ENCODE peak calls at places on chromosomes 2 and 18, in seven cellular contexts. One of them, this sample, is unnamed.
A peak's percentile ranks its signal among the peaks of the same experiment; 100 is the strongest.

GRCh38 chr2:239684271-239684670 is 283.5 kb upstream of the HDAC4 start:
- DNase-seq in CD4-positive, alpha-beta memory T cell: no peak
- DNase-seq in upper lobe of right lung: no peak
- DNase-seq in fibroblast of lung: no peak
- DNase-seq in right cardiac atrium: no peak
- DNase-seq in neural progenitor cell: no peak
- DNase-seq in adipocyte: no peak
- DNase-seq in this sample: no peak

GRCh38 chr18:49563701-49564100 is 1.8 kb downstream of the LIPG start:
- DNase-seq in CD4-positive, alpha-beta memory T cell: no peak
- DNase-seq in upper lobe of right lung: no peak
- DNase-seq in fibroblast of lung: no peak
- DNase-seq in right cardiac atrium: no peak
- DNase-seq in neural progenitor cell: no peak
- DNase-seq in adipocyte: no peak
- DNase-seq in this sample: no peak

GRCh38 chr2:69781321-69782248 is 39.7 kb downstream of the ANXA4 start:
- DNase-seq in CD4-positive, alpha-beta memory T cell: no peak
- DNase-seq in upper lobe of right lung: no peak
- DNase-seq in fibroblast of lung: no peak
- DNase-seq in right cardiac atrium: no peak
- DNase-seq in neural progenitor cell: no peak
- DNase-seq in adipocyte: no peak
- DNase-seq in this sample: peak; percentile 78

GRCh38 chr18:79903071-79903635 is 48.3 kb downstream of the SLC66A2 start:
- DNase-seq in CD4-positive, alpha-beta memory T cell: no peak
- DNase-seq in upper lobe of right lung: peak; percentile 61
- DNase-seq in fibroblast of lung: no peak
- DNase-seq in right cardiac atrium: peak; percentile 11
- DNase-seq in neural progenitor cell: no peak
- DNase-seq in adipocyte: no peak
- DNase-seq in this sample: no peak

GRCh38 chr2:222310747-222311320 is 12.0 kb upstream of the PAX3 start:
- DNase-seq in CD4-positive, alpha-beta memory T cell: no peak
- DNase-seq in upper lobe of right lung: no peak
- DNase-seq in fibroblast of lung: no peak
- DNase-seq in right cardiac atrium: no peak
- DNase-seq in neural progenitor cell: no peak
- DNase-seq in adipocyte: no peak
- DNase-seq in this sample: no peak

GRCh38 chr18:9531791-9532410 is 56.6 kb downstream of the RALBP1 start:
- DNase-seq in CD4-positive, alpha-beta memory T cell: no peak
- DNase-seq in upper lobe of right lung: no peak
- DNase-seq in fibroblast of lung: no peak
- DNase-seq in right cardiac atrium: no peak
- DNase-seq in neural progenitor cell: no peak
- DNase-seq in adipocyte: no peak
- DNase-seq in this sample: no peak

GRCh38 chr18:7206231-7206630 is 24.7 kb upstream of the LRRC30 start:
- DNase-seq in CD4-positive, alpha-beta memory T cell: no peak
- DNase-seq in upper lobe of right lung: no peak
- DNase-seq in fibroblast of lung: no peak
- DNase-seq in right cardiac atrium: no peak
- DNase-seq in neural progenitor cell: no peak
- DNase-seq in adipocyte: no peak
- DNase-seq in this sample: no peak

GRCh38 chr2:191656389-191656788 is 21.5 kb upstream of the NABP1 start:
- DNase-seq in CD4-positive, alpha-beta memory T cell: no peak
- DNase-seq in upper lobe of right lung: no peak
- DNase-seq in fibroblast of lung: peak; percentile 93
- DNase-seq in right cardiac atrium: no peak
- DNase-seq in neural progenitor cell: no peak
- DNase-seq in adipocyte: peak; percentile 92
- DNase-seq in this sample: peak; percentile 35

GRCh38 chr18:56593906-56594305 is 44.5 kb downstream of the TXNL1 start:
- DNase-seq in CD4-positive, alpha-beta memory T cell: no peak
- DNase-seq in upper lobe of right lung: no peak
- DNase-seq in fibroblast of lung: peak; percentile 14
- DNase-seq in right cardiac atrium: no peak
- DNase-seq in neural progenitor cell: no peak
- DNase-seq in adipocyte: no peak
- DNase-seq in this sample: no peak

GRCh38 chr2:88493481-88493880 is 41.0 kb upstream of the FOXI3 start:
- DNase-seq in CD4-positive, alpha-beta memory T cell: no peak
- DNase-seq in upper lobe of right lung: no peak
- DNase-seq in fibroblast of lung: no peak
- DNase-seq in right cardiac atrium: no peak
- DNase-seq in neural progenitor cell: no peak
- DNase-seq in adipocyte: no peak
- DNase-seq in this sample: no peak

GRCh38 chr2:72036173-72036545 is 111.5 kb downstream of the CYP26B1 start:
- DNase-seq in CD4-positive, alpha-beta memory T cell: no peak
- DNase-seq in upper lobe of right lung: no peak
- DNase-seq in fibroblast of lung: no peak
- DNase-seq in right cardiac atrium: no peak
- DNase-seq in neural progenitor cell: no peak
- DNase-seq in adipocyte: no peak
- DNase-seq in this sample: no peak

GRCh38 chr2:186551323-186552050 is 38.4 kb upstream of the ITGAV start:
- DNase-seq in CD4-positive, alpha-beta memory T cell: no peak
- DNase-seq in upper lobe of right lung: no peak
- DNase-seq in fibroblast of lung: no peak
- DNase-seq in right cardiac atrium: no peak
- DNase-seq in neural progenitor cell: no peak
- DNase-seq in adipocyte: peak; percentile 57
- DNase-seq in this sample: no peak

GRCh38 chr2:136118819-136119716 is 1.1 kb upstream of the CXCR4 start:
- DNase-seq in CD4-positive, alpha-beta memory T cell: peak; percentile 93
- DNase-seq in upper lobe of right lung: peak; percentile 87
- DNase-seq in fibroblast of lung: no peak
- DNase-seq in right cardiac atrium: peak; percentile 37
- DNase-seq in neural progenitor cell: peak; percentile 66
- DNase-seq in adipocyte: peak; percentile 4
- DNase-seq in this sample: no peak

GRCh38 chr2:133581027-133581760 is 12.9 kb upstream of the NCKAP5 start:
- DNase-seq in CD4-positive, alpha-beta memory T cell: no peak
- DNase-seq in upper lobe of right lung: no peak
- DNase-seq in fibroblast of lung: peak; percentile 55
- DNase-seq in right cardiac atrium: no peak
- DNase-seq in neural progenitor cell: no peak
- DNase-seq in adipocyte: peak; percentile 26
- DNase-seq in this sample: peak; percentile 26

GRCh38 chr2:215787565-215788178 is 225.7 kb downstream of the MREG start:
- DNase-seq in CD4-positive, alpha-beta memory T cell: no peak
- DNase-seq in upper lobe of right lung: no peak
- DNase-seq in fibroblast of lung: no peak
- DNase-seq in right cardiac atrium: no peak
- DNase-seq in neural progenitor cell: no peak
- DNase-seq in adipocyte: no peak
- DNase-seq in this sample: no peak

GRCh38 chr2:120594856-120595685 is 140.6 kb upstream of the GLI2 start:
- DNase-seq in CD4-positive, alpha-beta memory T cell: no peak
- DNase-seq in upper lobe of right lung: no peak
- DNase-seq in fibroblast of lung: no peak
- DNase-seq in right cardiac atrium: no peak
- DNase-seq in neural progenitor cell: no peak
- DNase-seq in adipocyte: no peak
- DNase-seq in this sample: peak; percentile 65

GRCh38 chr2:44137872-44138551 is 30.7 kb upstream of the PPM1B start:
- DNase-seq in CD4-positive, alpha-beta memory T cell: no peak
- DNase-seq in upper lobe of right lung: no peak
- DNase-seq in fibroblast of lung: no peak
- DNase-seq in right cardiac atrium: no peak
- DNase-seq in neural progenitor cell: no peak
- DNase-seq in adipocyte: no peak
- DNase-seq in this sample: no peak

GRCh38 chr2:121570036-121570664 is 39.5 kb downstream of the RNU4ATAC start:
- DNase-seq in CD4-positive, alpha-beta memory T cell: no peak
- DNase-seq in upper lobe of right lung: no peak
- DNase-seq in fibroblast of lung: no peak
- DNase-seq in right cardiac atrium: no peak
- DNase-seq in neural progenitor cell: no peak
- DNase-seq in adipocyte: no peak
- DNase-seq in this sample: no peak

GRCh38 chr18:56256659-56257058 is 381.7 kb downstream of the TXNL1 start:
- DNase-seq in CD4-positive, alpha-beta memory T cell: no peak
- DNase-seq in upper lobe of right lung: no peak
- DNase-seq in fibroblast of lung: no peak
- DNase-seq in right cardiac atrium: no peak
- DNase-seq in neural progenitor cell: no peak
- DNase-seq in adipocyte: no peak
- DNase-seq in this sample: no peak

GRCh38 chr2:136828774-136829173 is 63.4 kb downstream of the THSD7B start:
- DNase-seq in CD4-positive, alpha-beta memory T cell: no peak
- DNase-seq in upper lobe of right lung: no peak
- DNase-seq in fibroblast of lung: no peak
- DNase-seq in right cardiac atrium: no peak
- DNase-seq in neural progenitor cell: no peak
- DNase-seq in adipocyte: no peak
- DNase-seq in this sample: no peak

GRCh38 chr18:63540131-63540530 is 2.0 kb upstream of the SERPINB12 start:
- DNase-seq in CD4-positive, alpha-beta memory T cell: no peak
- DNase-seq in upper lobe of right lung: no peak
- DNase-seq in fibroblast of lung: no peak
- DNase-seq in right cardiac atrium: no peak
- DNase-seq in neural progenitor cell: peak; percentile 34
- DNase-seq in adipocyte: peak; percentile 69
- DNase-seq in this sample: no peak

GRCh38 chr2:138787053-138787666 is 7.0 kb upstream of the NXPH2 start:
- DNase-seq in CD4-positive, alpha-beta memory T cell: no peak
- DNase-seq in upper lobe of right lung: no peak
- DNase-seq in fibroblast of lung: peak; percentile 59
- DNase-seq in right cardiac atrium: no peak
- DNase-seq in neural progenitor cell: peak; percentile 48
- DNase-seq in adipocyte: peak; percentile 78
- DNase-seq in this sample: no peak

GRCh38 chr2:233413529-233414272 is 59.4 kb downstream of the DGKD start:
- DNase-seq in CD4-positive, alpha-beta memory T cell: peak; percentile 73
- DNase-seq in upper lobe of right lung: peak; percentile 87
- DNase-seq in fibroblast of lung: peak; percentile 65
- DNase-seq in right cardiac atrium: peak; percentile 70
- DNase-seq in neural progenitor cell: no peak
- DNase-seq in adipocyte: peak; percentile 91
- DNase-seq in this sample: peak; percentile 93

GRCh38 chr18:75250471-75250821 is 39.8 kb downstream of the TSHZ1 start:
- DNase-seq in CD4-positive, alpha-beta memory T cell: no peak
- DNase-seq in upper lobe of right lung: no peak
- DNase-seq in fibroblast of lung: no peak
- DNase-seq in right cardiac atrium: no peak
- DNase-seq in neural progenitor cell: no peak
- DNase-seq in adipocyte: no peak
- DNase-seq in this sample: no peak
- H3K4me1 ChIP-seq in CD4-positive, alpha-beta memory T cell: peaks cover 50% of the 10 kb centered on the region
- H3K4me1 ChIP-seq in upper lobe of right lung: peaks cover 33% of the 10 kb centered on the region
- H3K4me1 ChIP-seq in fibroblast of lung: peaks cover 12% of the 10 kb centered on the region
- H3K4me1 ChIP-seq in right cardiac atrium: peaks cover 3% of the 10 kb centered on the region
- H3K4me1 ChIP-seq in neural progenitor cell: no peaks in the 10 kb centered on the region
- H3K4me1 ChIP-seq in adipocyte: peaks cover 54% of the 10 kb centered on the region
- H3K4me1 ChIP-seq in this sample: peaks cover 4% of the 10 kb centered on the region

GRCh38 chr2:172096661-172097547 is 5.8 kb downstream of the DLX2 start:
- DNase-seq in CD4-positive, alpha-beta memory T cell: peak; percentile 37
- DNase-seq in upper lobe of right lung: no peak
- DNase-seq in fibroblast of lung: no peak
- DNase-seq in right cardiac atrium: no peak
- DNase-seq in neural progenitor cell: peak; percentile 61
- DNase-seq in adipocyte: peak; percentile 93
- DNase-seq in this sample: no peak
- H3K27me3 ChIP-seq in CD4-positive, alpha-beta memory T cell: peaks cover 97% of the 10 kb centered on the region
- H3K27me3 ChIP-seq in upper lobe of right lung: peaks cover 100% of the 10 kb centered on the region
- H3K27me3 ChIP-seq in fibroblast of lung: peaks cover 30% of the 10 kb centered on the region
- H3K27me3 ChIP-seq in right cardiac atrium: no peaks in the 10 kb centered on the region
- H3K27me3 ChIP-seq in neural progenitor cell: peaks cover 100% of the 10 kb centered on the region
- H3K27me3 ChIP-seq in adipocyte: peaks cover 20% of the 10 kb centered on the region
- H3K27me3 ChIP-seq in this sample: no peaks in the 10 kb centered on the region

DNA sequence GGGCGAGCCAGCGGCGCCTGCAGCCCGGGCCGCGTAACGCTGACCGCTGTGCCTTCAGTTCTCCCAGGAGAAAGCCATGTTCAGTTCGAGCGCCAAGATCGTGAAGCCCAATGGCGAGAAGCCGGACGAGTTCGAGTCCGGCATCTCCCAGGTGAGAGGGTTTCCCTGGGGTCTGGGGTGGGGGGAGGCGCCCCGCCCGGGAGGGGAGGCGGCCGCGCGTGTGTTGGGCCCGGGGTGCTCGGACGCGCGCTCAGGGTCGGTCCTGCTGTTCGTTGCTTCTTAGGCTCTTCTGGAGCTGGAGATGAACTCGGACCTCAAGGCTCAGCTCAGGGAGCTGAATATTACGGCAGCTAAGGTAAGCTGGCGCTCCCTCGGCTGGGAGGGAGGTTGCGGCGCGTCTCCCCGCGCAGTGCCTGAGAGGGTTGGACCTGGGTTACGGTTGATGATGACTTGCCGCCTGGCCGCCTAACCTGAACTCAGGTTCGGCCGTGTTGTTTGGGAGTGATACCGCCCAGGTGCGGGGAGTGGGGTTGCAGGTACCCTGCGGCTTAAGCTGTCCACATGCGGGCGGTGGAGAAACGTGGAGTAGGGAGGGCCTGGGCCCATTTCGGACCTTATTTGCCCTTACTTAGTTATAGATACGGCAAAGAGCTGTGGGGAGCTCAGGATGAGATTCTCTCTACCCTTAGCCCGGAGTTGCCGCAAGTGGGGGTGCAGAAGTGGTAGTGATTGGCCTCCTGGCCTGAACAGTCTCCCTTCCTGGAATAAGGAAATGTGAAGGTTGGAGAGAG is 669 bp downstream of the RPS7 start:
- DNase-seq in CD4-positive, alpha-beta memory T cell: peak; percentile 56
- DNase-seq in upper lobe of right lung: no peak
- DNase-seq in fibroblast of lung: no peak
- DNase-seq in right cardiac atrium: no peak
- DNase-seq in neural progenitor cell: no peak
- DNase-seq in adipocyte: peak; percentile 38
- DNase-seq in this sample: no peak
- H3K4me1 ChIP-seq in CD4-positive, alpha-beta memory T cell: peaks cover 46% of the 10 kb centered on the region
- H3K4me1 ChIP-seq in upper lobe of right lung: peaks cover 37% of the 10 kb centered on the region
- H3K4me1 ChIP-seq in fibroblast of lung: peaks cover 2% of the 10 kb centered on the region
- H3K4me1 ChIP-seq in right cardiac atrium: no peaks in the 10 kb centered on the region
- H3K4me1 ChIP-seq in neural progenitor cell: peaks cover 19% of the 10 kb centered on the region
- H3K4me1 ChIP-seq in adipocyte: peaks cover 48% of the 10 kb centered on the region
- H3K4me1 ChIP-seq in this sample: peaks cover 37% of the 10 kb centered on the region

GRCh38 chr2:55108456-55108855 is 58.2 kb upstream of the RTN4 start:
- DNase-seq in CD4-positive, alpha-beta memory T cell: no peak
- DNase-seq in upper lobe of right lung: no peak
- DNase-seq in fibroblast of lung: no peak
- DNase-seq in right cardiac atrium: no peak
- DNase-seq in neural progenitor cell: no peak
- DNase-seq in adipocyte: no peak
- DNase-seq in this sample: no peak

GRCh38 chr2:55105456-55105855 is 55.2 kb upstream of the RTN4 start:
- DNase-seq in CD4-positive, alpha-beta memory T cell: no peak
- DNase-seq in upper lobe of right lung: no peak
- DNase-seq in fibroblast of lung: no peak
- DNase-seq in right cardiac atrium: no peak
- DNase-seq in neural progenitor cell: no peak
- DNase-seq in adipocyte: no peak
- DNase-seq in this sample: no peak

GRCh38 chr2:55106148-55106547 is 55.9 kb upstream of the RTN4 start:
- DNase-seq in CD4-positive, alpha-beta memory T cell: no peak
- DNase-seq in upper lobe of right lung: no peak
- DNase-seq in fibroblast of lung: no peak
- DNase-seq in right cardiac atrium: no peak
- DNase-seq in neural progenitor cell: no peak
- DNase-seq in adipocyte: peak; percentile 60
- DNase-seq in this sample: no peak

GRCh38 chr2:55109219-55109891 is 59.1 kb upstream of the RTN4 start:
- DNase-seq in CD4-positive, alpha-beta memory T cell: no peak
- DNase-seq in upper lobe of right lung: no peak
- DNase-seq in fibroblast of lung: peak; percentile 92
- DNase-seq in right cardiac atrium: no peak
- DNase-seq in neural progenitor cell: no peak
- DNase-seq in adipocyte: peak; percentile 70
- DNase-seq in this sample: peak; percentile 98

GRCh38 chr2:55107428-55107827 is 57.2 kb upstream of the RTN4 start:
- DNase-seq in CD4-positive, alpha-beta memory T cell: no peak
- DNase-seq in upper lobe of right lung: no peak
- DNase-seq in fibroblast of lung: no peak
- DNase-seq in right cardiac atrium: no peak
- DNase-seq in neural progenitor cell: no peak
- DNase-seq in adipocyte: peak; percentile 60
- DNase-seq in this sample: peak; percentile 91
- H3K27me3 ChIP-seq in CD4-positive, alpha-beta memory T cell: no peaks in the 10 kb centered on the region
- H3K27me3 ChIP-seq in upper lobe of right lung: no peaks in the 10 kb centered on the region
- H3K27me3 ChIP-seq in fibroblast of lung: no peaks in the 10 kb centered on the region
- H3K27me3 ChIP-seq in right cardiac atrium: no peaks in the 10 kb centered on the region
- H3K27me3 ChIP-seq in neural progenitor cell: no peaks in the 10 kb centered on the region
- H3K27me3 ChIP-seq in adipocyte: no peaks in the 10 kb centered on the region
- H3K27me3 ChIP-seq in this sample: no peaks in the 10 kb centered on the region